ENCODE peak calls at places on chromosomes 5 and 9, in seven cellular contexts. J is GM04504, H is NCI-H748 treated with DMSO at 0.1 percent for 48 hours, E is hepatocyte, M is RCC 7860, P is cardiac muscle cell, K is HCT116. C is an unnamed sample.

GRCh38 chr5:121968910-121969607 is 7.3 kb downstream of the SRFBP1 start:
- DNase-seq in J (peak; percentile 97), H (no peak), E (peak; percentile 71), M (peak; percentile 92), P (peak; percentile 98), K (peak; percentile 61), C (no peak)

GRCh38 chr9:130662927-130663257 is 1.5 kb upstream of the PRDM12 start:
- DNase-seq in J (no peak), H (no peak), E (no peak), M (no peak), P (no peak), K (no peak), C (no peak)

GRCh38 chr9:106929471-106930198 is 66.7 kb downstream of the ZNF462 start:
- DNase-seq in J (no peak), H (no peak), E (no peak), M (no peak), P (peak; percentile 93), K (no peak), C (no peak)

GRCh38 chr5:68290260-68290674 is 74.7 kb downstream of the PIK3R1 start:
- DNase-seq in J (no peak), H (no peak), E (peak; percentile 57), M (no peak), P (peak; percentile 70), K (no peak), C (no peak)

GRCh38 chr9:131618071-131618479 is 72.8 kb downstream of the PRRT1B start:
- DNase-seq in J (no peak), H (peak; percentile 46), E (peak; percentile 40), M (peak; percentile 6), P (peak; percentile 41), K (no peak), C (peak; percentile 67)

GRCh38 chr5:111774525-111774924 is 17.5 kb upstream of the NREP start:
- DNase-seq in J (no peak), H (no peak), E (peak; percentile 63), M (peak; percentile 81), P (peak; percentile 88), K (no peak), C (no peak)

GRCh38 chr9:123028136-123028535 is 5.3 kb upstream of the GPR21 start:
- DNase-seq in J (no peak), H (no peak), E (no peak), M (no peak), P (no peak), K (no peak), C (no peak)

GRCh38 chr5:2177244-2177643 is 294.5 kb upstream of the IRX4 start:
- DNase-seq in J (no peak), H (no peak), E (no peak), M (no peak), P (no peak), K (no peak), C (no peak)

GRCh38 chr9:33116855-33117254 is 40.4 kb upstream of the SMU1 start:
- DNase-seq in J (no peak), H (no peak), E (no peak), M (no peak), P (no peak), K (no peak), C (no peak)

GRCh38 chr5:29085142-29085541 is 2046.8 kb upstream of the CDH9 start:
- DNase-seq in J (no peak), H (no peak), E (peak; percentile 53), M (no peak), P (no peak), K (no peak), C (no peak)

GRCh38 chr5:143931986-143932385 is 120.0 kb downstream of the HMHB1 start:
- DNase-seq in J (no peak), H (no peak), E (no peak), M (no peak), P (no peak), K (no peak), C (no peak)

GRCh38 chr9:6383551-6384225 is 29.3 kb upstream of the UHRF2 start:
- DNase-seq in J (peak; percentile 21), H (no peak), E (no peak), M (no peak), P (peak; percentile 66), K (no peak), C (no peak)

GRCh38 chr5:76332102-76332501 is 71.0 kb upstream of the IQGAP2 start:
- DNase-seq in J (no peak), H (no peak), E (peak; percentile 61), M (no peak), P (no peak), K (no peak), C (no peak)